ENCODE peak calls at places on chromosome 12, in six cellular contexts. X is AG04450; V is tibial artery; T is H9; J is GM10248; E is CD4-positive, alpha-beta T cell. Q is an unnamed sample.
A peak's percentile ranks its signal among the peaks of the same experiment; 100 is the strongest.

GRCh38 chr12:132171968-132172521 is 27.8 kb downstream of the NOC4L start:
- DNase-seq in X (no peak), V (no peak), T (no peak), J (no peak), E (no peak), Q (no peak)

GRCh38 chr12:7021956-7022355 is 3.7 kb upstream of the LPCAT3 start:
- DNase-seq in X (no peak), V (no peak), T (no peak), J (no peak), E (no peak), Q (no peak)

GRCh38 chr12:46483572-46484395 is 111.2 kb upstream of the SLC38A2 start:
- DNase-seq in X (no peak), V (no peak), T (no peak), J (no peak), E (no peak), Q (no peak)

GRCh38 chr12:25249951-25250738 is 584 bp downstream of the KRAS start:
- DNase-seq in X (no peak), V (peak; percentile 42), T (peak; percentile 54), J (peak; percentile 68), E (peak; percentile 55), Q (no peak)

GRCh38 chr12:88225776-88226175 is 83.7 kb downstream of the TMTC3 start:
- DNase-seq in X (no peak), V (no peak), T (no peak), J (no peak), E (no peak), Q (no peak)

GRCh38 chr12:32322354-32322753 is 77.0 kb upstream of the FGD4 start:
- DNase-seq in X (no peak), V (no peak), T (no peak), J (no peak), E (no peak), Q (no peak)

GRCh38 chr12:98646165-98646764 is 1.2 kb downstream of the APAF1 start:
- DNase-seq in X (no peak), V (no peak), T (no peak), J (no peak), E (no peak), Q (no peak)

GRCh38 chr12:101769865-101770264 is 30.6 kb upstream of the SYCP3 start:
- DNase-seq in X (no peak), V (no peak), T (no peak), J (no peak), E (no peak), Q (no peak)

GRCh38 chr12:54196396-54196795 is 7.6 kb upstream of the SMUG1 start:
- DNase-seq in X (no peak), V (no peak), T (no peak), J (no peak), E (no peak), Q (no peak)

GRCh38 chr12:109760031-109760929 is 46.7 kb downstream of the FAM222A start:
- DNase-seq in X (no peak), V (peak; percentile 19), T (peak; percentile 30), J (no peak), E (peak; percentile 27), Q (no peak)

GRCh38 chr12:130124605-130125244 is 37.5 kb upstream of the FZD10 start:
- DNase-seq in X (no peak), V (no peak), T (no peak), J (no peak), E (no peak), Q (no peak)

GRCh38 chr12:57524814-57525614 is 2.4 kb downstream of the MBD6 start:
- DNase-seq in X (no peak), V (no peak), T (no peak), J (no peak), E (no peak), Q (no peak)

GRCh38 chr12:19183121-19183838 is 53.7 kb downstream of the PLEKHA5 start:
- DNase-seq in X (no peak), V (no peak), T (no peak), J (no peak), E (no peak), Q (no peak)

GRCh38 chr12:108210001-108210400 is 80.9 kb downstream of the WSCD2 start:
- DNase-seq in X (no peak), V (no peak), T (no peak), J (no peak), E (no peak), Q (no peak)

GRCh38 chr12:64610660-64611429 is 550 bp downstream of the RASSF3 start:
- DNase-seq in X (no peak), V (peak; percentile 47), T (peak; percentile 73), J (peak; percentile 83), E (peak; percentile 75), Q (no peak)

GRCh38 chr12:111022386-111022785 is 102.0 kb upstream of the MYL2 start:
- DNase-seq in X (no peak), V (no peak), T (no peak), J (no peak), E (no peak), Q (no peak)

GRCh38 chr12:39831587-39832315 is 212.1 kb upstream of the ABCD2 start:
- DNase-seq in X (no peak), V (no peak), T (no peak), J (no peak), E (no peak), Q (no peak)

DNA sequence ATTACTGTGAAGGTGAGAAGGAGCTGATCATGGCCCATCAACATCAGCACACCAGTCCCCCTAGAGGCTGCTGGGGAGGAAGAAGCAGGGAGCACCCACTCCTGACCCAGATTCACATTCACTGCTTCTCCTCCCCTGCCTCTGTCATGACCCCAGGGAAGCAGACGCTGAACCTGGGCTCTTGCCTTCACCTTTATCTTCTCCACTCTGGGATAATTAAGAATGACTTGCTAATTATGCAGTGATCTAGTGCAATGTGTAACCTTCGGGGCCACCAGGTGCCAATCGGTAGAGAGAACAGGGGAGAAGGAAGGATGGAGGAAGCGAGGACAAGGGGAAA is 44.4 kb upstream of the IQSEC3 start:
- DNase-seq in X (no peak), V (no peak), T (no peak), J (no peak), E (no peak), Q (no peak)
- TF ChIP-seq CTCF in X (peak; percentile 13), V (no peak), T (peak; percentile 39), J (no peak), E (no peak), Q (no peak)

DNA sequence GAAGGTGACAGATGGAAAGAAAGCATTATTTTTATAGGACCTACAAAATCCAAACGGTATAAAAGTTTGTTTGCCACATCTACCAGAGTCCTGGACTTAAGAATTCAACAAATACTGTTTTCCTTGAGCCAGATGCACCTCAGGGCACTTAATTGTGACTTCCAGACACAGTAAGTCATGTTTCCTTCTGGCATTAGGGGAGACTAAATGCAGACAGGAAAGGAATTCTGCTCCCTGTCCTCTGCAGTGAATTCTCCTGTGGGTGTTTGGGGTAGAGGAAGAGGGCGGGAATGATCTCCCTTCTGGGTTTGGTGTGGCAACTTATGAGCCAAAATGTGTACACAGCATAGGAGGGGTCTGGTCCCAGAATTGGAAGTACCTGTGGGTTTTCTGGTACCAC is 93.9 kb upstream of the ZDHHC17 start:
- DNase-seq in X (no peak), V (no peak), T (no peak), J (no peak), E (no peak), Q (no peak)
- TF ChIP-seq CTCF in X (no peak), V (no peak), T (no peak), J (no peak), E (no peak), Q (no peak)

GRCh38 chr12:68292157-68292940 is 38.9 kb upstream of the IL22 start:
- DNase-seq in X (no peak), V (no peak), T (no peak), J (no peak), E (no peak), Q (no peak)

GRCh38 chr12:68293347-68293746 is 38.8 kb downstream of the MDM1 start:
- DNase-seq in X (no peak), V (no peak), T (no peak), J (no peak), E (no peak), Q (no peak)

GRCh38 chr12:68291396-68292036 is 38.1 kb upstream of the IL22 start:
- DNase-seq in X (no peak), V (no peak), T (no peak), J (no peak), E (no peak), Q (no peak)

GRCh38 chr12:68297929-68298328 is 34.2 kb downstream of the MDM1 start:
- DNase-seq in X (no peak), V (no peak), T (no peak), J (no peak), E (no peak), Q (no peak)

DNA sequence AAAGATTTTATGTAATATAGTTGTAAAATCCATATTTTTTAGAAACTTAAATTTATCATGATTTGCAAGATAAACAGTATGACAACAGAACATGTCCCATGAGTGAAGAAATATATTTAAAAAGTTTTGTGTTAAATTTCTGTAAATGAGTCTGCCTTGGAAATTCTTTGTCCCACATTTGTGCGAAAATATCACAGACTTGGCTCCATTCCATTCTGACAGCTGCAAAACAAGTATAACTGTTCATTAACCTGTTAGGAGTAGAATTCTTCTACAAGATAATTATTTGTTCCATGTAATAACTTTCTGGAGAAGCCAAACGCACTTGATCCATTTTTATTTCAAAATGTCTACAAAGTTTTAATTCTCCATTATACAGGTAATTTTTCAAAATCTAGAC is 37.9 kb downstream of the MDM1 start:
- DNase-seq in X (no peak), V (no peak), T (no peak), J (no peak), E (no peak), Q (no peak)
- TF ChIP-seq CTCF in X (no peak), V (no peak), T (no peak), J (no peak), E (no peak), Q (no peak)

GRCh38 chr12:26274441-26275312 is 79.3 kb downstream of the SSPN start:
- DNase-seq in X (peak; percentile 98), V (peak; percentile 94), T (peak; percentile 44), J (peak; percentile 80), E (no peak), Q (peak; percentile 91)
- TF ChIP-seq CTCF in X (peak; percentile 20), V (no peak), T (no peak), J (no peak), E (no peak), Q (no peak)

GRCh38 chr12:42102720-42103119 is 42.0 kb downstream of the GXYLT1 start:
- DNase-seq in X (no peak), V (no peak), T (no peak), J (no peak), E (no peak), Q (no peak)

GRCh38 chr12:42103155-42103554 is 41.5 kb downstream of the GXYLT1 start:
- DNase-seq in X (no peak), V (no peak), T (no peak), J (no peak), E (no peak), Q (no peak)

GRCh38 chr12:42104784-42105183 is 39.9 kb downstream of the GXYLT1 start:
- DNase-seq in X (no peak), V (no peak), T (no peak), J (no peak), E (no peak), Q (no peak)

GRCh38 chr12:42099433-42099832 is 45.2 kb downstream of the GXYLT1 start:
- DNase-seq in X (no peak), V (no peak), T (no peak), J (no peak), E (no peak), Q (no peak)

GRCh38 chr12:42104087-42104486 is 40.6 kb downstream of the GXYLT1 start:
- DNase-seq in X (no peak), V (no peak), T (no peak), J (no peak), E (no peak), Q (no peak)
- TF ChIP-seq CTCF in X (peak; percentile 42), V (no peak), T (no peak), J (no peak), E (peak; percentile 47), Q (peak; percentile 13)